ENCODE peak calls at places on chromosomes 6 and 20, in four cellular contexts. K is gastroesophageal sphincter; V is pancreas; E is activated CD8-positive, alpha-beta memory T cell treated with anti-CD3 and anti-CD28 coated beads, Interleukin-2, amount 10 ng/mL, durations not matched to agents 7 days and 5 days. T is an unnamed sample.

GRCh38 chr6:24205020-24205492 is 79.0 kb downstream of the NRSN1 start:
- ATAC-seq in K (no peak), V (peak; percentile 47), E (no peak), T (no peak)

GRCh38 chr6:12030993-12031550 is 19.0 kb downstream of the HIVEP1 start:
- ATAC-seq in K (no peak), V (no peak), E (no peak), T (peak; percentile 96)

GRCh38 chr6:33739611-33740010 is 7.1 kb downstream of the IP6K3 start:
- ATAC-seq in K (no peak), V (no peak), E (no peak), T (no peak)

GRCh38 chr20:1154734-1155133 is 30.0 kb downstream of the TMEM74B start:
- ATAC-seq in K (no peak), V (no peak), E (no peak), T (no peak)

GRCh38 chr20:17959257-17959627 is 9.4 kb downstream of the SNX5 start:
- ATAC-seq in K (no peak), V (no peak), E (no peak), T (peak; percentile 56)

GRCh38 chr20:63349516-63349895 is 11.6 kb downstream of the CHRNA4 start:
- ATAC-seq in K (no peak), V (no peak), E (no peak), T (no peak)

GRCh38 chr6:144315981-144316865 is 31.1 kb downstream of the UTRN start:
- ATAC-seq in K (no peak), V (no peak), E (no peak), T (no peak)

GRCh38 chr6:118639054-118639964 is 12.1 kb downstream of the CEP85L start:
- ATAC-seq in K (no peak), V (peak; percentile 49), E (peak; percentile 66), T (peak; percentile 40)

GRCh38 chr6:79034865-79035264 is 43.2 kb downstream of the PHIP start:
- ATAC-seq in K (no peak), V (no peak), E (peak; percentile 63), T (peak; percentile 96)

GRCh38 chr6:170229851-170230519 is 60.9 kb downstream of the DLL1 start:
- ATAC-seq in K (no peak), V (no peak), E (no peak), T (no peak)

GRCh38 chr6:83270971-83271714 is 78.0 kb downstream of the RWDD2A start:
- ATAC-seq in K (no peak), V (no peak), E (no peak), T (peak; percentile 95)

GRCh38 chr20:650954-651353 is 2.0 kb downstream of the SRXN1 start:
- ATAC-seq in K (no peak), V (no peak), E (no peak), T (no peak)

GRCh38 chr20:51417745-51418529 is 124.6 kb downstream of the NFATC2 start:
- ATAC-seq in K (no peak), V (no peak), E (no peak), T (no peak)

GRCh38 chr20:5835234-5835845 is 85.1 kb downstream of the SHLD1 start:
- ATAC-seq in K (no peak), V (peak; percentile 91), E (no peak), T (peak; percentile 69)

GRCh38 chr20:52918311-52918710 is 53.8 kb upstream of the TSHZ2 start:
- ATAC-seq in K (no peak), V (no peak), E (no peak), T (no peak)

GRCh38 chr6:25016311-25016710 is 80.6 kb upstream of the RIPOR2 start:
- ATAC-seq in K (no peak), V (no peak), E (no peak), T (no peak)